ENCODE peak calls at places on chromosomes 7 and 10, in ten cellular contexts. One of them, this sample, is unnamed.

GRCh38 chr7:143382791-143383641 is 1.9 kb downstream of the ZYX start:
- DNase-seq in PC-3: no peak
- DNase-seq in transverse colon: no peak
- DNase-seq in ascending aorta: peak; percentile 64
- DNase-seq in breast epithelium: no peak
- DNase-seq in K562: no peak
- DNase-seq in heart right ventricle: no peak
- DNase-seq in adrenal gland: no peak
- DNase-seq in neuronal stem cell: no peak
- DNase-seq in RWPE2: no peak
- DNase-seq in this sample: no peak

GRCh38 chr10:119693262-119693957 is 32.4 kb upstream of the INPP5F start:
- DNase-seq in PC-3: no peak
- DNase-seq in transverse colon: no peak
- DNase-seq in ascending aorta: no peak
- DNase-seq in breast epithelium: no peak
- DNase-seq in K562: no peak
- DNase-seq in heart right ventricle: no peak
- DNase-seq in adrenal gland: no peak
- DNase-seq in neuronal stem cell: no peak
- DNase-seq in RWPE2: no peak
- DNase-seq in this sample: no peak

GRCh38 chr7:74272305-74273038 is 16.7 kb upstream of the CLIP2 start:
- DNase-seq in PC-3: peak; percentile 77
- DNase-seq in transverse colon: peak; percentile 69
- DNase-seq in ascending aorta: peak; percentile 87
- DNase-seq in breast epithelium: no peak
- DNase-seq in K562: peak; percentile 84
- DNase-seq in heart right ventricle: peak; percentile 77
- DNase-seq in adrenal gland: peak; percentile 75
- DNase-seq in neuronal stem cell: no peak
- DNase-seq in RWPE2: no peak
- DNase-seq in this sample: peak; percentile 98

GRCh38 chr7:98978672-98979071 is 100.3 kb downstream of the TRRAP start:
- DNase-seq in PC-3: no peak
- DNase-seq in transverse colon: no peak
- DNase-seq in ascending aorta: no peak
- DNase-seq in breast epithelium: no peak
- DNase-seq in K562: no peak
- DNase-seq in heart right ventricle: no peak
- DNase-seq in adrenal gland: no peak
- DNase-seq in neuronal stem cell: no peak
- DNase-seq in RWPE2: no peak
- DNase-seq in this sample: no peak

GRCh38 chr10:43667317-43667731 is 18.6 kb upstream of the ZNF32 start:
- DNase-seq in PC-3: no peak
- DNase-seq in transverse colon: no peak
- DNase-seq in ascending aorta: no peak
- DNase-seq in breast epithelium: no peak
- DNase-seq in K562: peak; percentile 69
- DNase-seq in heart right ventricle: peak; percentile 49
- DNase-seq in adrenal gland: no peak
- DNase-seq in neuronal stem cell: no peak
- DNase-seq in RWPE2: no peak
- DNase-seq in this sample: peak; percentile 68

GRCh38 chr7:45434404-45434803 is 139.8 kb upstream of the ADCY1 start:
- DNase-seq in PC-3: no peak
- DNase-seq in transverse colon: no peak
- DNase-seq in ascending aorta: no peak
- DNase-seq in breast epithelium: no peak
- DNase-seq in K562: no peak
- DNase-seq in heart right ventricle: no peak
- DNase-seq in adrenal gland: no peak
- DNase-seq in neuronal stem cell: no peak
- DNase-seq in RWPE2: no peak
- DNase-seq in this sample: no peak

GRCh38 chr7:150627959-150628358 is 4.2 kb downstream of the GIMAP6 start:
- DNase-seq in PC-3: no peak
- DNase-seq in transverse colon: no peak
- DNase-seq in ascending aorta: no peak
- DNase-seq in breast epithelium: no peak
- DNase-seq in K562: no peak
- DNase-seq in heart right ventricle: no peak
- DNase-seq in adrenal gland: no peak
- DNase-seq in neuronal stem cell: no peak
- DNase-seq in RWPE2: no peak
- DNase-seq in this sample: no peak

GRCh38 chr7:138267934-138268333 is 191.7 kb downstream of the AKR1D1 start:
- DNase-seq in PC-3: no peak
- DNase-seq in transverse colon: no peak
- DNase-seq in ascending aorta: no peak
- DNase-seq in breast epithelium: no peak
- DNase-seq in K562: no peak
- DNase-seq in heart right ventricle: no peak
- DNase-seq in adrenal gland: no peak
- DNase-seq in neuronal stem cell: no peak
- DNase-seq in RWPE2: no peak
- DNase-seq in this sample: no peak

GRCh38 chr10:17713133-17713532 is 38.9 kb upstream of the TMEM236 start:
- DNase-seq in PC-3: no peak
- DNase-seq in transverse colon: no peak
- DNase-seq in ascending aorta: no peak
- DNase-seq in breast epithelium: no peak
- DNase-seq in K562: no peak
- DNase-seq in heart right ventricle: no peak
- DNase-seq in adrenal gland: no peak
- DNase-seq in neuronal stem cell: peak; percentile 24
- DNase-seq in RWPE2: no peak
- DNase-seq in this sample: no peak

GRCh38 chr7:44706788-44707557 is 41.7 kb upstream of the ZMIZ2 start:
- DNase-seq in PC-3: no peak
- DNase-seq in transverse colon: no peak
- DNase-seq in ascending aorta: no peak
- DNase-seq in breast epithelium: no peak
- DNase-seq in K562: no peak
- DNase-seq in heart right ventricle: no peak
- DNase-seq in adrenal gland: no peak
- DNase-seq in neuronal stem cell: no peak
- DNase-seq in RWPE2: no peak
- DNase-seq in this sample: no peak

GRCh38 chr7:85529197-85529596 is 342.3 kb upstream of the SEMA3D start:
- DNase-seq in PC-3: no peak
- DNase-seq in transverse colon: no peak
- DNase-seq in ascending aorta: no peak
- DNase-seq in breast epithelium: no peak
- DNase-seq in K562: no peak
- DNase-seq in heart right ventricle: no peak
- DNase-seq in adrenal gland: peak; percentile 48
- DNase-seq in neuronal stem cell: no peak
- DNase-seq in RWPE2: no peak
- DNase-seq in this sample: no peak

GRCh38 chr10:73556855-73557254 is 34.3 kb downstream of the USP54 start:
- DNase-seq in PC-3: no peak
- DNase-seq in transverse colon: no peak
- DNase-seq in ascending aorta: no peak
- DNase-seq in breast epithelium: no peak
- DNase-seq in K562: no peak
- DNase-seq in heart right ventricle: no peak
- DNase-seq in adrenal gland: no peak
- DNase-seq in neuronal stem cell: no peak
- DNase-seq in RWPE2: no peak
- DNase-seq in this sample: no peak

GRCh38 chr7:66739953-66740301 is 606 bp upstream of the RABGEF1 start:
- DNase-seq in PC-3: no peak
- DNase-seq in transverse colon: no peak
- DNase-seq in ascending aorta: no peak
- DNase-seq in breast epithelium: no peak
- DNase-seq in K562: no peak
- DNase-seq in heart right ventricle: no peak
- DNase-seq in adrenal gland: peak; percentile 25
- DNase-seq in neuronal stem cell: no peak
- DNase-seq in RWPE2: no peak
- DNase-seq in this sample: no peak

GRCh38 chr10:90635111-90635798 is 222.6 kb downstream of the HTR7 start:
- DNase-seq in PC-3: no peak
- DNase-seq in transverse colon: no peak
- DNase-seq in ascending aorta: no peak
- DNase-seq in breast epithelium: no peak
- DNase-seq in K562: no peak
- DNase-seq in heart right ventricle: no peak
- DNase-seq in adrenal gland: no peak
- DNase-seq in neuronal stem cell: no peak
- DNase-seq in RWPE2: no peak
- DNase-seq in this sample: no peak

GRCh38 chr7:41103331-41103730 is 599.6 kb downstream of the INHBA start:
- DNase-seq in PC-3: peak; percentile 31
- DNase-seq in transverse colon: no peak
- DNase-seq in ascending aorta: no peak
- DNase-seq in breast epithelium: no peak
- DNase-seq in K562: no peak
- DNase-seq in heart right ventricle: no peak
- DNase-seq in adrenal gland: no peak
- DNase-seq in neuronal stem cell: no peak
- DNase-seq in RWPE2: no peak
- DNase-seq in this sample: no peak

GRCh38 chr7:6179620-6180343 is 92.6 kb downstream of the CYTH3 start:
- DNase-seq in PC-3: no peak
- DNase-seq in transverse colon: no peak
- DNase-seq in ascending aorta: peak; percentile 58
- DNase-seq in breast epithelium: no peak
- DNase-seq in K562: no peak
- DNase-seq in heart right ventricle: no peak
- DNase-seq in adrenal gland: no peak
- DNase-seq in neuronal stem cell: no peak
- DNase-seq in RWPE2: no peak
- DNase-seq in this sample: no peak

GRCh38 chr7:141210862-141211261 is 137.0 kb downstream of the TMEM178B start:
- DNase-seq in PC-3: no peak
- DNase-seq in transverse colon: no peak
- DNase-seq in ascending aorta: no peak
- DNase-seq in breast epithelium: no peak
- DNase-seq in K562: no peak
- DNase-seq in heart right ventricle: no peak
- DNase-seq in adrenal gland: no peak
- DNase-seq in neuronal stem cell: no peak
- DNase-seq in RWPE2: no peak
- DNase-seq in this sample: no peak
- H3K4me1 ChIP-seq in PC-3: no peaks in the 10 kb centered on the region
- H3K4me1 ChIP-seq in transverse colon: no peaks in the 10 kb centered on the region
- H3K4me1 ChIP-seq in ascending aorta: no peaks in the 10 kb centered on the region
- H3K4me1 ChIP-seq in breast epithelium: no peaks in the 10 kb centered on the region
- H3K4me1 ChIP-seq in K562: no peaks in the 10 kb centered on the region
- H3K4me1 ChIP-seq in heart right ventricle: peaks cover 10% of the 10 kb centered on the region
- H3K4me1 ChIP-seq in adrenal gland: no peaks in the 10 kb centered on the region
- H3K4me1 ChIP-seq in neuronal stem cell: no peaks in the 10 kb centered on the region
- H3K4me1 ChIP-seq in RWPE2: no peaks in the 10 kb centered on the region
- H3K4me1 ChIP-seq in this sample: peaks cover 18% of the 10 kb centered on the region

GRCh38 chr7:26646666-26647065 is 217.7 kb downstream of the SKAP2 start:
- DNase-seq in PC-3: peak; percentile 53
- DNase-seq in transverse colon: no peak
- DNase-seq in ascending aorta: no peak
- DNase-seq in breast epithelium: no peak
- DNase-seq in K562: no peak
- DNase-seq in heart right ventricle: no peak
- DNase-seq in adrenal gland: no peak
- DNase-seq in neuronal stem cell: no peak
- DNase-seq in RWPE2: no peak
- DNase-seq in this sample: no peak
- H3K36me3 ChIP-seq in PC-3: no peaks in the 10 kb centered on the region
- H3K36me3 ChIP-seq in transverse colon: no peaks in the 10 kb centered on the region
- H3K36me3 ChIP-seq in ascending aorta: no peaks in the 10 kb centered on the region
- H3K36me3 ChIP-seq in breast epithelium: no peaks in the 10 kb centered on the region
- H3K36me3 ChIP-seq in K562: no peaks in the 10 kb centered on the region
- H3K36me3 ChIP-seq in heart right ventricle: no peaks in the 10 kb centered on the region
- H3K36me3 ChIP-seq in adrenal gland: no peaks in the 10 kb centered on the region
- H3K36me3 ChIP-seq in neuronal stem cell: no peaks in the 10 kb centered on the region
- H3K36me3 ChIP-seq in RWPE2: no peaks in the 10 kb centered on the region
- H3K36me3 ChIP-seq in this sample: no peaks in the 10 kb centered on the region

DNA sequence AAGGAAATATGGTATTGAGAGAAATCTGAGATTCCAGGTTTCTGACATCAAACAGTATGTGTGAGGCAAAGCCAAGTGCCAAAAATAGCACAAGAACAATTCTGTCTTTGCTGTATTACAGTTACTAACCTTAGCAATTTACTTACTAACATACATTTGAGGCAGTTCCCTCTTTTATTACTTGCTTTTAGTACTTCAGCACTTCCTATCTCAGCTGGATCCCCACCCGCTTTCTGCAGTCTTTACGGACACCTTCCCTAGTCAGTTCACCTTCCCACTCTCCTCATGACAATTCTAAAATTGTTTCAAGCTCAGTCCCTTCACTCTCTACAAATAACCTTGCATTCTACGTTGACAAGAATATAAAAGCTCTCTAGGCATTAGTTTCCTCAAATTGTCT is 79.2 kb downstream of the ELAPOR2 start:
- DNase-seq in PC-3: no peak
- DNase-seq in transverse colon: peak; percentile 26
- DNase-seq in ascending aorta: no peak
- DNase-seq in breast epithelium: no peak
- DNase-seq in K562: no peak
- DNase-seq in heart right ventricle: no peak
- DNase-seq in adrenal gland: no peak
- DNase-seq in neuronal stem cell: no peak
- DNase-seq in RWPE2: no peak
- DNase-seq in this sample: no peak
- H3K27ac ChIP-seq in PC-3: no peak overlapping the region
- H3K27ac ChIP-seq in transverse colon: peak overlapping the region; percentile 50
- H3K27ac ChIP-seq in ascending aorta: no peak overlapping the region
- H3K27ac ChIP-seq in breast epithelium: no peak overlapping the region
- H3K27ac ChIP-seq in K562: no peak overlapping the region
- H3K27ac ChIP-seq in heart right ventricle: no peak overlapping the region
- H3K27ac ChIP-seq in adrenal gland: no peak overlapping the region
- H3K27ac ChIP-seq in neuronal stem cell: no peak overlapping the region
- H3K27ac ChIP-seq in RWPE2: no peak overlapping the region
- H3K27ac ChIP-seq in this sample: peak overlapping the region; percentile 76

GRCh38 chr10:80202934-80203834 is 2.2 kb downstream of the ANXA11 start:
- DNase-seq in PC-3: peak; percentile 98
- DNase-seq in transverse colon: peak; percentile 72
- DNase-seq in ascending aorta: peak; percentile 90
- DNase-seq in breast epithelium: peak; percentile 55
- DNase-seq in K562: peak; percentile 87
- DNase-seq in heart right ventricle: peak; percentile 71
- DNase-seq in adrenal gland: peak; percentile 60
- DNase-seq in neuronal stem cell: no peak
- DNase-seq in RWPE2: no peak
- DNase-seq in this sample: peak; percentile 92
- H3K4me1 ChIP-seq in PC-3: peaks cover 73% of the 10 kb centered on the region
- H3K4me1 ChIP-seq in transverse colon: peaks cover 72% of the 10 kb centered on the region
- H3K4me1 ChIP-seq in ascending aorta: peaks cover 18% of the 10 kb centered on the region
- H3K4me1 ChIP-seq in breast epithelium: no peaks in the 10 kb centered on the region
- H3K4me1 ChIP-seq in K562: peaks cover 72% of the 10 kb centered on the region
- H3K4me1 ChIP-seq in heart right ventricle: peaks cover 87% of the 10 kb centered on the region
- H3K4me1 ChIP-seq in adrenal gland: peaks cover 14% of the 10 kb centered on the region
- H3K4me1 ChIP-seq in neuronal stem cell: peaks cover 20% of the 10 kb centered on the region
- H3K4me1 ChIP-seq in RWPE2: peaks cover 32% of the 10 kb centered on the region
- H3K4me1 ChIP-seq in this sample: peaks cover 41% of the 10 kb centered on the region